ENCODE peak calls at places on chromosomes 12 and 14, in seven cellular contexts. One of them, this sample, is unnamed.

GRCh38 chr12:23662966-23663365 is 286.5 kb downstream of the SOX5 start:
- DNase-seq in NB4: no peak
- DNase-seq in neural progenitor cell: no peak
- DNase-seq in epithelial cell of esophagus: no peak
- DNase-seq in T-helper 1 cell: no peak
- DNase-seq in activated T-helper 1 cell treated with Interleukin-2 at 50 U/mL for 16 hours: no peak
- DNase-seq in activated CD4-positive, alpha-beta T cell treated with anti-CD3 and anti-CD28 coated beads for 24 hours: no peak
- DNase-seq in this sample: no peak

GRCh38 chr12:21296751-21297406 is 37.8 kb downstream of the SLCO1A2 start:
- DNase-seq in activated CD4-positive, alpha-beta T cell treated with anti-CD3 and anti-CD28 coated beads for 24 hours: no peak
- DNase-seq in T-helper 1 cell: no peak
- DNase-seq in activated T-helper 1 cell treated with Interleukin-2 at 50 U/mL for 16 hours: no peak
- DNase-seq in neural progenitor cell: peak; percentile 19
- DNase-seq in NB4: peak; percentile 47
- DNase-seq in epithelial cell of esophagus: peak; percentile 18
- DNase-seq in this sample: no peak

GRCh38 chr12:13566286-13566685 is 369.8 kb downstream of the EMP1 start:
- DNase-seq in neural progenitor cell: no peak
- DNase-seq in T-helper 1 cell: no peak
- DNase-seq in activated T-helper 1 cell treated with Interleukin-2 at 50 U/mL for 16 hours: no peak
- DNase-seq in NB4: no peak
- DNase-seq in epithelial cell of esophagus: peak; percentile 4
- DNase-seq in activated CD4-positive, alpha-beta T cell treated with anti-CD3 and anti-CD28 coated beads for 24 hours: no peak
- DNase-seq in this sample: no peak

GRCh38 chr12:11958216-11959091 is 112.3 kb upstream of the BCL2L14 start:
- DNase-seq in activated CD4-positive, alpha-beta T cell treated with anti-CD3 and anti-CD28 coated beads for 24 hours: peak; percentile 35
- DNase-seq in neural progenitor cell: no peak
- DNase-seq in T-helper 1 cell: no peak
- DNase-seq in activated T-helper 1 cell treated with Interleukin-2 at 50 U/mL for 16 hours: no peak
- DNase-seq in NB4: peak; percentile 48
- DNase-seq in epithelial cell of esophagus: peak; percentile 95
- DNase-seq in this sample: no peak

GRCh38 chr12:54593135-54593534 is 4.7 kb upstream of the PPP1R1A start:
- DNase-seq in epithelial cell of esophagus: peak; percentile 8
- DNase-seq in activated T-helper 1 cell treated with Interleukin-2 at 50 U/mL for 16 hours: no peak
- DNase-seq in neural progenitor cell: no peak
- DNase-seq in NB4: peak; percentile 76
- DNase-seq in activated CD4-positive, alpha-beta T cell treated with anti-CD3 and anti-CD28 coated beads for 24 hours: no peak
- DNase-seq in T-helper 1 cell: no peak
- DNase-seq in this sample: no peak

GRCh38 chr12:67982165-67982563 is 7.1 kb upstream of the IFNG-AS1 start:
- DNase-seq in activated T-helper 1 cell treated with Interleukin-2 at 50 U/mL for 16 hours: no peak
- DNase-seq in NB4: no peak
- DNase-seq in activated CD4-positive, alpha-beta T cell treated with anti-CD3 and anti-CD28 coated beads for 24 hours: no peak
- DNase-seq in epithelial cell of esophagus: no peak
- DNase-seq in T-helper 1 cell: no peak
- DNase-seq in neural progenitor cell: no peak
- DNase-seq in this sample: no peak

GRCh38 chr12:109963743-109964429 is 32.3 kb downstream of the GIT2 start:
- DNase-seq in activated CD4-positive, alpha-beta T cell treated with anti-CD3 and anti-CD28 coated beads for 24 hours: no peak
- DNase-seq in activated T-helper 1 cell treated with Interleukin-2 at 50 U/mL for 16 hours: no peak
- DNase-seq in NB4: no peak
- DNase-seq in neural progenitor cell: no peak
- DNase-seq in T-helper 1 cell: no peak
- DNase-seq in epithelial cell of esophagus: no peak
- DNase-seq in this sample: no peak

GRCh38 chr12:56321027-56321426 is 5.2 kb upstream of the CNPY2 start:
- DNase-seq in NB4: peak; percentile 43
- DNase-seq in epithelial cell of esophagus: peak; percentile 49
- DNase-seq in T-helper 1 cell: no peak
- DNase-seq in activated CD4-positive, alpha-beta T cell treated with anti-CD3 and anti-CD28 coated beads for 24 hours: no peak
- DNase-seq in activated T-helper 1 cell treated with Interleukin-2 at 50 U/mL for 16 hours: no peak
- DNase-seq in neural progenitor cell: no peak
- DNase-seq in this sample: no peak

GRCh38 chr14:45968037-45968436 is 683.5 kb downstream of the RPL10L start:
- DNase-seq in activated CD4-positive, alpha-beta T cell treated with anti-CD3 and anti-CD28 coated beads for 24 hours: no peak
- DNase-seq in neural progenitor cell: no peak
- DNase-seq in NB4: no peak
- DNase-seq in T-helper 1 cell: no peak
- DNase-seq in epithelial cell of esophagus: no peak
- DNase-seq in activated T-helper 1 cell treated with Interleukin-2 at 50 U/mL for 16 hours: no peak
- DNase-seq in this sample: no peak

GRCh38 chr14:35366048-35366428 is 38.5 kb downstream of the NFKBIA start:
- DNase-seq in NB4: no peak
- DNase-seq in epithelial cell of esophagus: no peak
- DNase-seq in T-helper 1 cell: no peak
- DNase-seq in neural progenitor cell: no peak
- DNase-seq in activated CD4-positive, alpha-beta T cell treated with anti-CD3 and anti-CD28 coated beads for 24 hours: no peak
- DNase-seq in activated T-helper 1 cell treated with Interleukin-2 at 50 U/mL for 16 hours: no peak
- DNase-seq in this sample: no peak

GRCh38 chr12:26696048-26696612 is 136.9 kb downstream of the ITPR2 start:
- DNase-seq in neural progenitor cell: no peak
- DNase-seq in activated CD4-positive, alpha-beta T cell treated with anti-CD3 and anti-CD28 coated beads for 24 hours: no peak
- DNase-seq in NB4: no peak
- DNase-seq in activated T-helper 1 cell treated with Interleukin-2 at 50 U/mL for 16 hours: no peak
- DNase-seq in T-helper 1 cell: no peak
- DNase-seq in epithelial cell of esophagus: no peak
- DNase-seq in this sample: no peak

GRCh38 chr12:13386269-13387039 is 189.9 kb downstream of the EMP1 start:
- DNase-seq in activated T-helper 1 cell treated with Interleukin-2 at 50 U/mL for 16 hours: no peak
- DNase-seq in epithelial cell of esophagus: peak; percentile 64
- DNase-seq in T-helper 1 cell: no peak
- DNase-seq in NB4: no peak
- DNase-seq in neural progenitor cell: no peak
- DNase-seq in activated CD4-positive, alpha-beta T cell treated with anti-CD3 and anti-CD28 coated beads for 24 hours: no peak
- DNase-seq in this sample: no peak

GRCh38 chr12:84874125-84874824 is 38.3 kb downstream of the SLC6A15 start:
- DNase-seq in epithelial cell of esophagus: peak; percentile 67
- DNase-seq in T-helper 1 cell: no peak
- DNase-seq in neural progenitor cell: peak; percentile 77
- DNase-seq in NB4: peak; percentile 65
- DNase-seq in activated CD4-positive, alpha-beta T cell treated with anti-CD3 and anti-CD28 coated beads for 24 hours: no peak
- DNase-seq in activated T-helper 1 cell treated with Interleukin-2 at 50 U/mL for 16 hours: no peak
- DNase-seq in this sample: no peak

GRCh38 chr12:45051490-45052105 is 699 bp upstream of the DBX2 start:
- DNase-seq in epithelial cell of esophagus: peak; percentile 2
- DNase-seq in activated CD4-positive, alpha-beta T cell treated with anti-CD3 and anti-CD28 coated beads for 24 hours: no peak
- DNase-seq in T-helper 1 cell: no peak
- DNase-seq in activated T-helper 1 cell treated with Interleukin-2 at 50 U/mL for 16 hours: no peak
- DNase-seq in NB4: no peak
- DNase-seq in neural progenitor cell: peak; percentile 9
- DNase-seq in this sample: no peak

GRCh38 chr12:1776139-1776975 is 44.0 kb upstream of the LRTM2 start:
- DNase-seq in NB4: peak; percentile 68
- DNase-seq in T-helper 1 cell: no peak
- DNase-seq in epithelial cell of esophagus: peak; percentile 93
- DNase-seq in activated CD4-positive, alpha-beta T cell treated with anti-CD3 and anti-CD28 coated beads for 24 hours: no peak
- DNase-seq in neural progenitor cell: peak; percentile 12
- DNase-seq in activated T-helper 1 cell treated with Interleukin-2 at 50 U/mL for 16 hours: no peak
- DNase-seq in this sample: no peak

GRCh38 chr14:34348592-34348991 is 113.4 kb downstream of the SPTSSA start:
- DNase-seq in activated CD4-positive, alpha-beta T cell treated with anti-CD3 and anti-CD28 coated beads for 24 hours: no peak
- DNase-seq in T-helper 1 cell: no peak
- DNase-seq in epithelial cell of esophagus: no peak
- DNase-seq in neural progenitor cell: no peak
- DNase-seq in NB4: no peak
- DNase-seq in activated T-helper 1 cell treated with Interleukin-2 at 50 U/mL for 16 hours: no peak
- DNase-seq in this sample: no peak

GRCh38 chr14:102071283-102071998 is 15.4 kb downstream of the HSP90AA1 start:
- DNase-seq in T-helper 1 cell: no peak
- DNase-seq in activated T-helper 1 cell treated with Interleukin-2 at 50 U/mL for 16 hours: no peak
- DNase-seq in epithelial cell of esophagus: peak; percentile 56
- DNase-seq in NB4: no peak
- DNase-seq in activated CD4-positive, alpha-beta T cell treated with anti-CD3 and anti-CD28 coated beads for 24 hours: no peak
- DNase-seq in neural progenitor cell: no peak
- DNase-seq in this sample: no peak

GRCh38 chr12:96710127-96710745 is 196.8 kb upstream of the NEDD1 start:
- DNase-seq in epithelial cell of esophagus: peak; percentile 29
- DNase-seq in neural progenitor cell: peak; percentile 48
- DNase-seq in activated T-helper 1 cell treated with Interleukin-2 at 50 U/mL for 16 hours: no peak
- DNase-seq in NB4: no peak
- DNase-seq in activated CD4-positive, alpha-beta T cell treated with anti-CD3 and anti-CD28 coated beads for 24 hours: no peak
- DNase-seq in T-helper 1 cell: no peak
- DNase-seq in this sample: no peak

GRCh38 chr12:105943525-105943924 is 195.2 kb downstream of the NUAK1 start:
- DNase-seq in T-helper 1 cell: no peak
- DNase-seq in neural progenitor cell: no peak
- DNase-seq in NB4: no peak
- DNase-seq in epithelial cell of esophagus: no peak
- DNase-seq in activated CD4-positive, alpha-beta T cell treated with anti-CD3 and anti-CD28 coated beads for 24 hours: no peak
- DNase-seq in activated T-helper 1 cell treated with Interleukin-2 at 50 U/mL for 16 hours: no peak
- DNase-seq in this sample: no peak

GRCh38 chr14:59507752-59508103 is 23.4 kb downstream of the JKAMP start:
- DNase-seq in epithelial cell of esophagus: peak; percentile 90
- DNase-seq in neural progenitor cell: no peak
- DNase-seq in NB4: no peak
- DNase-seq in activated T-helper 1 cell treated with Interleukin-2 at 50 U/mL for 16 hours: no peak
- DNase-seq in T-helper 1 cell: no peak
- DNase-seq in activated CD4-positive, alpha-beta T cell treated with anti-CD3 and anti-CD28 coated beads for 24 hours: no peak
- DNase-seq in this sample: no peak

GRCh38 chr14:38867561-38868150 is 235.4 kb downstream of the SEC23A start:
- DNase-seq in NB4: peak; percentile 75
- DNase-seq in activated T-helper 1 cell treated with Interleukin-2 at 50 U/mL for 16 hours: peak; percentile 5
- DNase-seq in activated CD4-positive, alpha-beta T cell treated with anti-CD3 and anti-CD28 coated beads for 24 hours: peak; percentile 32
- DNase-seq in neural progenitor cell: peak; percentile 92
- DNase-seq in T-helper 1 cell: peak; percentile 4
- DNase-seq in epithelial cell of esophagus: peak; percentile 81
- DNase-seq in this sample: no peak

GRCh38 chr14:90715993-90716392 is 100.2 kb downstream of the TTC7B start:
- DNase-seq in activated CD4-positive, alpha-beta T cell treated with anti-CD3 and anti-CD28 coated beads for 24 hours: no peak
- DNase-seq in activated T-helper 1 cell treated with Interleukin-2 at 50 U/mL for 16 hours: no peak
- DNase-seq in T-helper 1 cell: no peak
- DNase-seq in neural progenitor cell: no peak
- DNase-seq in NB4: no peak
- DNase-seq in epithelial cell of esophagus: peak; percentile 27
- DNase-seq in this sample: no peak

GRCh38 chr12:80086025-80086424 is 13.3 kb upstream of the OTOGL start:
- DNase-seq in epithelial cell of esophagus: no peak
- DNase-seq in NB4: no peak
- DNase-seq in activated CD4-positive, alpha-beta T cell treated with anti-CD3 and anti-CD28 coated beads for 24 hours: no peak
- DNase-seq in neural progenitor cell: no peak
- DNase-seq in activated T-helper 1 cell treated with Interleukin-2 at 50 U/mL for 16 hours: no peak
- DNase-seq in T-helper 1 cell: no peak
- DNase-seq in this sample: no peak

GRCh38 chr14:100592461-100592871 is 5.2 kb upstream of the BEGAIN start:
- DNase-seq in activated T-helper 1 cell treated with Interleukin-2 at 50 U/mL for 16 hours: no peak
- DNase-seq in epithelial cell of esophagus: no peak
- DNase-seq in T-helper 1 cell: no peak
- DNase-seq in neural progenitor cell: no peak
- DNase-seq in NB4: no peak
- DNase-seq in activated CD4-positive, alpha-beta T cell treated with anti-CD3 and anti-CD28 coated beads for 24 hours: no peak
- DNase-seq in this sample: peak; percentile 10

GRCh38 chr14:49218436-49219092 is 367.6 kb downstream of the RPS29 start:
- DNase-seq in neural progenitor cell: no peak
- DNase-seq in NB4: no peak
- DNase-seq in T-helper 1 cell: no peak
- DNase-seq in activated CD4-positive, alpha-beta T cell treated with anti-CD3 and anti-CD28 coated beads for 24 hours: no peak
- DNase-seq in epithelial cell of esophagus: no peak
- DNase-seq in activated T-helper 1 cell treated with Interleukin-2 at 50 U/mL for 16 hours: no peak
- DNase-seq in this sample: no peak

GRCh38 chr14:23696706-23697239 is 60.6 kb downstream of the DHRS2 start:
- DNase-seq in neural progenitor cell: no peak
- DNase-seq in epithelial cell of esophagus: no peak
- DNase-seq in T-helper 1 cell: no peak
- DNase-seq in NB4: no peak
- DNase-seq in activated CD4-positive, alpha-beta T cell treated with anti-CD3 and anti-CD28 coated beads for 24 hours: no peak
- DNase-seq in activated T-helper 1 cell treated with Interleukin-2 at 50 U/mL for 16 hours: no peak
- DNase-seq in this sample: no peak

GRCh38 chr14:104893435-104894207 is 28.6 kb downstream of the CEP170B start:
- DNase-seq in activated CD4-positive, alpha-beta T cell treated with anti-CD3 and anti-CD28 coated beads for 24 hours: no peak
- DNase-seq in T-helper 1 cell: no peak
- DNase-seq in activated T-helper 1 cell treated with Interleukin-2 at 50 U/mL for 16 hours: no peak
- DNase-seq in NB4: peak; percentile 2
- DNase-seq in neural progenitor cell: no peak
- DNase-seq in epithelial cell of esophagus: no peak
- DNase-seq in this sample: peak; percentile 14

GRCh38 chr14:82345149-82345548 is 811.5 kb upstream of the SEL1L start:
- DNase-seq in neural progenitor cell: no peak
- DNase-seq in activated T-helper 1 cell treated with Interleukin-2 at 50 U/mL for 16 hours: no peak
- DNase-seq in T-helper 1 cell: no peak
- DNase-seq in epithelial cell of esophagus: no peak
- DNase-seq in NB4: no peak
- DNase-seq in activated CD4-positive, alpha-beta T cell treated with anti-CD3 and anti-CD28 coated beads for 24 hours: no peak
- DNase-seq in this sample: no peak

GRCh38 chr12:94831081-94831747 is 172.3 kb downstream of the NDUFA12 start:
- DNase-seq in activated T-helper 1 cell treated with Interleukin-2 at 50 U/mL for 16 hours: no peak
- DNase-seq in epithelial cell of esophagus: no peak
- DNase-seq in T-helper 1 cell: no peak
- DNase-seq in activated CD4-positive, alpha-beta T cell treated with anti-CD3 and anti-CD28 coated beads for 24 hours: no peak
- DNase-seq in NB4: peak; percentile 70
- DNase-seq in neural progenitor cell: no peak
- DNase-seq in this sample: peak; percentile 40

GRCh38 chr14:29529418-29529817 is 398.2 kb downstream of the PRKD1 start:
- DNase-seq in activated T-helper 1 cell treated with Interleukin-2 at 50 U/mL for 16 hours: no peak
- DNase-seq in NB4: peak; percentile 10
- DNase-seq in activated CD4-positive, alpha-beta T cell treated with anti-CD3 and anti-CD28 coated beads for 24 hours: no peak
- DNase-seq in epithelial cell of esophagus: peak; percentile 3
- DNase-seq in neural progenitor cell: peak; percentile 37
- DNase-seq in T-helper 1 cell: no peak
- DNase-seq in this sample: no peak

GRCh38 chr14:20671597-20672283 is 12.6 kb upstream of the RNASE4 start:
- DNase-seq in NB4: no peak
- DNase-seq in activated T-helper 1 cell treated with Interleukin-2 at 50 U/mL for 16 hours: no peak
- DNase-seq in T-helper 1 cell: no peak
- DNase-seq in activated CD4-positive, alpha-beta T cell treated with anti-CD3 and anti-CD28 coated beads for 24 hours: no peak
- DNase-seq in epithelial cell of esophagus: no peak
- DNase-seq in neural progenitor cell: no peak
- DNase-seq in this sample: no peak

GRCh38 chr14:103541494-103541943 is 12.5 kb downstream of the TRMT61A start:
- DNase-seq in activated T-helper 1 cell treated with Interleukin-2 at 50 U/mL for 16 hours: no peak
- DNase-seq in neural progenitor cell: no peak
- DNase-seq in T-helper 1 cell: no peak
- DNase-seq in NB4: no peak
- DNase-seq in epithelial cell of esophagus: no peak
- DNase-seq in activated CD4-positive, alpha-beta T cell treated with anti-CD3 and anti-CD28 coated beads for 24 hours: no peak
- DNase-seq in this sample: no peak

GRCh38 chr12:76740501-76740900 is 23.4 kb upstream of the ZDHHC17 start:
- DNase-seq in T-helper 1 cell: no peak
- DNase-seq in neural progenitor cell: no peak
- DNase-seq in activated CD4-positive, alpha-beta T cell treated with anti-CD3 and anti-CD28 coated beads for 24 hours: no peak
- DNase-seq in epithelial cell of esophagus: no peak
- DNase-seq in activated T-helper 1 cell treated with Interleukin-2 at 50 U/mL for 16 hours: no peak
- DNase-seq in NB4: no peak
- DNase-seq in this sample: no peak

GRCh38 chr12:25845415-25845814 is 113.1 kb upstream of the RASSF8 start:
- DNase-seq in neural progenitor cell: no peak
- DNase-seq in epithelial cell of esophagus: no peak
- DNase-seq in T-helper 1 cell: no peak
- DNase-seq in activated CD4-positive, alpha-beta T cell treated with anti-CD3 and anti-CD28 coated beads for 24 hours: no peak
- DNase-seq in NB4: no peak
- DNase-seq in activated T-helper 1 cell treated with Interleukin-2 at 50 U/mL for 16 hours: no peak
- DNase-seq in this sample: no peak

This sample was measured in activated B cell treated with CpG ODN at 0.5 μM for 24 hours.